ENCODE peak calls at places on chromosomes 7 and 10, in nine cellular contexts. L, M, W, B, V, D, E, Y and C are unnamed samples.

GRCh38 chr10:96992721-96993120 is 160.6 kb downstream of the LCOR start:
- DNase-seq in E (no peak), D (no peak), M (no peak), V (no peak), B (no peak), Y (no peak), L (no peak), W (no peak), C (no peak)

GRCh38 chr10:30111340-30111980 is 52.1 kb upstream of the JCAD start:
- DNase-seq in E (no peak), D (peak; percentile 89), L (no peak), W (no peak), V (peak; percentile 84), B (peak; percentile 41), M (no peak), Y (no peak), C (peak; percentile 91)

GRCh38 chr10:102300289-102300843 is 55.0 kb downstream of the GBF1 start:
- DNase-seq in D (peak; percentile 79), V (peak; percentile 96), L (peak; percentile 30), M (no peak), W (peak; percentile 8), E (no peak), Y (no peak), B (no peak), C (peak; percentile 18)

GRCh38 chr7:8261711-8262695 is at the start of gene ICA1:
- DNase-seq in Y (no peak), V (peak; percentile 41), E (no peak), M (peak; percentile 91), B (peak; percentile 72), L (peak; percentile 56), W (no peak), D (peak; percentile 48), C (peak; percentile 67)

GRCh38 chr10:61176428-61176827 is 232.4 kb upstream of the RHOBTB1 start:
- DNase-seq in L (no peak), Y (no peak), B (no peak), E (no peak), D (no peak), M (no peak), V (no peak), W (no peak), C (no peak)

GRCh38 chr7:123220396-123220795 is 20.6 kb upstream of the SLC13A1 start:
- DNase-seq in D (no peak), W (no peak), L (no peak), B (no peak), M (no peak), E (no peak), Y (no peak), V (peak; percentile 22), C (no peak)

GRCh38 chr10:70381491-70382421 is 669 bp downstream of the LRRC20 start:
- DNase-seq in B (no peak), E (no peak), V (peak; percentile 28), L (peak; percentile 56), D (peak; percentile 67), M (peak; percentile 76), Y (no peak), W (no peak), C (peak; percentile 57)

GRCh38 chr10:30493609-30494530 is 59.9 kb downstream of the MAP3K8 start:
- DNase-seq in V (peak; percentile 57), Y (no peak), W (peak; percentile 60), M (no peak), D (peak; percentile 93), L (no peak), E (no peak), B (peak; percentile 63), C (peak; percentile 49)

GRCh38 chr7:138449580-138449979 is 10.5 kb upstream of the TRIM24 start:
- DNase-seq in B (no peak), W (no peak), E (no peak), Y (no peak), M (peak; percentile 36), V (no peak), D (no peak), L (no peak), C (no peak)

GRCh38 chr10:88108115-88108610 is 244.7 kb downstream of the PTEN start:
- DNase-seq in L (peak; percentile 61), D (peak; percentile 17), E (peak; percentile 21), Y (peak; percentile 94), W (no peak), M (no peak), B (no peak), V (no peak), C (no peak)

GRCh38 chr7:80922254-80923049 is 3.6 kb upstream of the SEMA3C start:
- DNase-seq in M (no peak), W (no peak), L (no peak), E (no peak), B (peak; percentile 85), D (no peak), V (no peak), Y (no peak), C (peak; percentile 86)

GRCh38 chr10:93718937-93719725 is 16.7 kb upstream of the FRA10AC1 start:
- DNase-seq in L (no peak), E (no peak), M (peak; percentile 31), D (no peak), Y (no peak), W (no peak), V (no peak), B (no peak), C (no peak)

GRCh38 chr7:120735791-120736190 is 122.2 kb downstream of the TSPAN12 start:
- DNase-seq in D (no peak), M (no peak), B (no peak), L (no peak), W (no peak), Y (no peak), E (no peak), V (peak; percentile 56), C (no peak)

GRCh38 chr7:130368347-130368746 is 11.9 kb upstream of the CPA1 start:
- DNase-seq in Y (no peak), D (no peak), B (no peak), V (no peak), M (no peak), E (no peak), W (no peak), L (no peak), C (no peak)

GRCh38 chr10:125953778-125954385 is 57.5 kb downstream of the FANK1 start:
- DNase-seq in E (no peak), B (no peak), L (no peak), V (peak; percentile 18), Y (no peak), D (peak; percentile 48), W (no peak), M (no peak), C (no peak)

GRCh38 chr7:92754756-92755581 is 81.4 kb downstream of the CDK6 start:
- DNase-seq in V (peak; percentile 46), W (no peak), Y (no peak), L (no peak), D (no peak), B (no peak), M (no peak), E (no peak), C (no peak)

GRCh38 chr7:139752600-139752999 is 25.2 kb downstream of the HIPK2 start:
- DNase-seq in L (no peak), D (no peak), B (no peak), M (no peak), V (no peak), E (no peak), W (no peak), Y (no peak), C (no peak)
- H3K4me1 ChIP-seq in L (no peaks in the 10 kb centered on the region), D (no peaks in the 10 kb centered on the region), B (no peaks in the 10 kb centered on the region), M (peaks cover 6% of the 10 kb centered on the region), V (peaks cover 4% of the 10 kb centered on the region), E (peaks cover 17% of the 10 kb centered on the region), W (peaks cover 45% of the 10 kb centered on the region), Y (peaks cover 3% of the 10 kb centered on the region), C (peaks cover 22% of the 10 kb centered on the region)

GRCh38 chr7:50305697-50306300 is 1.3 kb downstream of the IKZF1 start:
- DNase-seq in E (no peak), B (no peak), V (no peak), M (no peak), L (peak; percentile 37), W (no peak), D (no peak), Y (no peak), C (no peak)

GRCh38 chr7:50303894-50304157 is 690 bp upstream of the IKZF1 start:
- DNase-seq in M (peak; percentile 74), E (no peak), W (no peak), Y (no peak), L (no peak), D (peak; percentile 18), V (no peak), B (no peak), C (no peak)

GRCh38 chr7:50304158-50304910 is at the start of gene IKZF1:
- DNase-seq in L (peak; percentile 61), E (no peak), V (no peak), Y (no peak), M (peak; percentile 80), B (no peak), D (peak; percentile 9), W (no peak), C (no peak)

GRCh38 chr7:50306491-50307367 is 2.2 kb downstream of the IKZF1 start:
- DNase-seq in D (no peak), W (no peak), Y (no peak), B (no peak), M (peak; percentile 23), L (no peak), V (no peak), E (no peak), C (no peak)

DNA sequence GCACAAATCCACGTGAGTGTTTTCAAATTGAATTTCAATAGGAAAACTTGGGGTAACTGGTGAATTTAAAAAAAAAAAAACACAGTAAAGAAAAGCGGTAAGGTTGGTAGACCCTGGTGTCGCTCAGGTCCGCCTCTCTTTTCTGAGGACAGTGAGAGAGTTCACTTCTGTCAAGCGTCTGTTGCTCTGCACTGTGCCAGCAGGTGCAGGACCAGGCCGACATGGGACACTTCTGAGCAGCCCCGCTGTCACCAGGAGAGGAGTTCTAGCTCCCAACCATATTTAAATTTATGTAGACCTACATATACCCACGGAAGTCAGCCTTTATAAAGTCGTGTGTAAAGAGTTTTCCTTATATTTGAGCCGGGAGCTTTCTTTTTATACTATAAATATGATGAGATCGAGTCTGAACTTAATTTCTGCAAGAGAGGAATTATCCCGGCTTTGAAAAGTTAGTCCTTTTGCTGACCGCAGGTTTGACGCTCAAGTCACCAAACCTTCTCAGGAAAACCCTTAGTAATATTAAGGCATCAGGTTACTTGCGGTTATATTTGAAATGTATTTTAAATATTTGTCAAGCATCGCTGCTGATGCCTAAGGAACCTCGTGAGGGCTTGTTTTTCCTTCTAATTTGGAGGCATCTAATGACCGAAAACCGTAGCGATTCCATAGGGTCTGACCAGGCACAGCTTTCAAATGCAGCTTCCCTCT is 550 bp downstream of the IKZF1 start:
- DNase-seq in Y (no peak), D (no peak), W (no peak), B (no peak), M (peak; percentile 43), E (no peak), V (no peak), L (peak; percentile 84), C (no peak)
- TF ChIP-seq EZH2 in Y (no peak), D (peak; percentile 92), W (no peak), B (no peak), M (peak; percentile 92), E (no peak), V (peak; percentile 40), L (no peak), C (no peak)

GRCh38 chr10:17847586-17848296 is 38.6 kb downstream of the MRC1 start:
- DNase-seq in M (peak; percentile 36), Y (no peak), B (no peak), E (no peak), L (peak; percentile 43), V (peak; percentile 13), D (peak; percentile 57), W (no peak), C (peak; percentile 30)
- H3K4me1 ChIP-seq in M (no peaks in the 10 kb centered on the region), Y (no peaks in the 10 kb centered on the region), B (no peaks in the 10 kb centered on the region), E (no peaks in the 10 kb centered on the region), L (peaks cover 3% of the 10 kb centered on the region), V (no peaks in the 10 kb centered on the region), D (no peaks in the 10 kb centered on the region), W (no peaks in the 10 kb centered on the region), C (no peaks in the 10 kb centered on the region)

GRCh38 chr7:89182116-89182515 is 386.6 kb upstream of the TEX47 start:
- DNase-seq in M (no peak), E (no peak), W (no peak), B (no peak), Y (no peak), D (no peak), V (no peak), L (no peak), C (no peak)
- TF ChIP-seq EZH2 in M (no peak), E (no peak), W (no peak), B (no peak), Y (no peak), D (no peak), V (no peak), L (no peak), C (no peak)